ENCODE peak calls at places on chromosomes 12 and 14, in ten cellular contexts. O is adrenal gland; I is right cardiac atrium; H is PC-3; W is spleen; T is tibial nerve; E is HCT116; N is A549; K is CD4-positive, CD25-positive, alpha-beta regulatory T cell; C is heart right ventricle. S is an unnamed sample.

GRCh38 chr14:99930420-99931274 is 134.6 kb upstream of the EVL start:
- DNase-seq in O (no peak), I (no peak), H (peak; percentile 41), W (no peak), T (peak; percentile 44), E (no peak), N (no peak), K (no peak), C (no peak), S (no peak)

GRCh38 chr12:9184276-9184675 is 23.9 kb downstream of the PZP start:
- DNase-seq in O (no peak), I (no peak), H (no peak), W (no peak), T (no peak), E (no peak), N (no peak), K (no peak), C (no peak), S (no peak)

GRCh38 chr12:93979189-93979588 is 169.2 kb upstream of the PLXNC1 start:
- DNase-seq in O (no peak), I (no peak), H (peak; percentile 65), W (no peak), T (no peak), E (peak; percentile 28), N (no peak), K (no peak), C (peak; percentile 19), S (no peak)

GRCh38 chr14:64844272-64844671 is 35.4 kb downstream of the SPTB start:
- DNase-seq in O (no peak), I (no peak), H (no peak), W (no peak), T (no peak), E (no peak), N (no peak), K (no peak), C (no peak), S (no peak)

GRCh38 chr12:108642269-108642870 is 8.7 kb upstream of the SELPLG start:
- DNase-seq in O (no peak), I (no peak), H (no peak), W (peak; percentile 50), T (no peak), E (no peak), N (no peak), K (no peak), C (no peak), S (peak; percentile 59)

GRCh38 chr12:50932787-50933280 is 19.5 kb upstream of the HIGD1C start:
- DNase-seq in O (no peak), I (no peak), H (no peak), W (no peak), T (no peak), E (no peak), N (no peak), K (no peak), C (no peak), S (no peak)

GRCh38 chr12:5258498-5258897 is 173.4 kb upstream of the NTF3 start:
- DNase-seq in O (no peak), I (peak; percentile 33), H (no peak), W (no peak), T (peak; percentile 29), E (no peak), N (no peak), K (no peak), C (no peak), S (no peak)

GRCh38 chr12:16347391-16348298 is at the start of gene MGST1:
- DNase-seq in O (peak; percentile 88), I (peak; percentile 76), H (peak; percentile 73), W (peak; percentile 88), T (peak; percentile 36), E (peak; percentile 57), N (peak; percentile 38), K (no peak), C (peak; percentile 29), S (no peak)

DNA sequence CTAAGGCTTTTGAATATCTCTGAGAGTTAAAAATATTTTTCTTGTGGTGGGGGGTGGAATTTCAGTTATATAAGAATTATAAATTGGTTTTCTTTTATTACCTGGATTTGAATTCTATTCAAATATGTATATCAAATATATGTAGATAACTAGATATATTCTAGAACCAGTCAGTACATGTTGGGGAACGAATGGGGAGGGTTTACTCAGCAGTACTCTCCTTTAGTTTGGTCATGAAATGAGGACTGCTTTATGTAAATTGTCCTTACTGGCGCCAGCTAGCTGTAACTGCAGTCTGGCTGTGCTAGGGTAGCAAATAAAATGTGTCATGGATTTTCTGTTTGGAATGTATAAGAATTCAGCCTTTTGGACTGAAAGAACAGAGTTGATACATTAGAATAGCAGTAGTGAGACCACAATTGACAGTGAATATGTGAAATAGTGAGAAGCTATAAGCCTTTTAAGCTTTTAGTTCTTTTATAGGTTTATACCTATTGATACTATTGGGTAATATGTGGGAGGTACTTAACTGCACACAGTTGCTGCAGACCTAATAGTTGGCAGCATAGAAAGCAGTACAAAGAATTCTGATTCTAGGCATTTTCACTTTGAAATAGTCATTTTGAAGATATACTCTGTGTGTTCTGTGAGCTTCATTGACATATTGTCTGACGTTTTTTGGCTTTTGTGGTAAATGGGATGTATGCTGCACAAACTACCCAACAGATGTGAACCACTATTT is 29.0 kb downstream of the ATF7IP start:
- DNase-seq in O (peak; percentile 43), I (no peak), H (peak; percentile 53), W (no peak), T (no peak), E (peak; percentile 79), N (peak; percentile 57), K (peak; percentile 18), C (peak; percentile 56), S (peak; percentile 48)
- H3K4me3 ChIP-seq in O (no peak overlapping the region), I (peak overlapping the region; percentile 14), H (no peak overlapping the region), W (no peak overlapping the region), T (no peak overlapping the region), E (peak overlapping the region; percentile 15), N (peak overlapping the region; percentile 19), K (peak overlapping the region; percentile 78), C (no peak overlapping the region), S (no peak overlapping the region)

GRCh38 chr12:121520586-121521086 is 60.2 kb downstream of the KDM2B start:
- DNase-seq in O (no peak), I (no peak), H (no peak), W (no peak), T (no peak), E (no peak), N (no peak), K (no peak), C (peak; percentile 22), S (no peak)

GRCh38 chr12:121520119-121520518 is 60.7 kb downstream of the KDM2B start:
- DNase-seq in O (no peak), I (no peak), H (no peak), W (no peak), T (no peak), E (no peak), N (no peak), K (no peak), C (no peak), S (no peak)

GRCh38 chr12:121519227-121519626 is 61.6 kb downstream of the KDM2B start:
- DNase-seq in O (no peak), I (no peak), H (no peak), W (no peak), T (no peak), E (no peak), N (no peak), K (no peak), C (no peak), S (no peak)

GRCh38 chr12:121516437-121517011 is 64.3 kb downstream of the KDM2B start:
- DNase-seq in O (no peak), I (no peak), H (no peak), W (no peak), T (no peak), E (no peak), N (no peak), K (no peak), C (no peak), S (no peak)

GRCh38 chr12:121518656-121519055 is 62.2 kb downstream of the KDM2B start:
- DNase-seq in O (no peak), I (no peak), H (no peak), W (no peak), T (no peak), E (no peak), N (no peak), K (no peak), C (no peak), S (no peak)
- H3K4me1 ChIP-seq in O (no peaks in the 10 kb centered on the region), I (no peaks in the 10 kb centered on the region), H (no peaks in the 10 kb centered on the region), W (no peaks in the 10 kb centered on the region), T (peaks cover 17% of the 10 kb centered on the region), E (peaks cover 20% of the 10 kb centered on the region), N (peaks cover 7% of the 10 kb centered on the region), K (peaks cover 9% of the 10 kb centered on the region), C (peaks cover 21% of the 10 kb centered on the region), S (no peaks in the 10 kb centered on the region)

GRCh38 chr14:55105991-55106390 is 23.1 kb upstream of the LGALS3 start:
- DNase-seq in O (no peak), I (no peak), H (no peak), W (peak; percentile 10), T (no peak), E (no peak), N (no peak), K (no peak), C (no peak), S (no peak)

GRCh38 chr14:55109846-55110245 is 19.2 kb upstream of the LGALS3 start:
- DNase-seq in O (no peak), I (no peak), H (no peak), W (no peak), T (no peak), E (no peak), N (no peak), K (no peak), C (no peak), S (no peak)

GRCh38 chr14:55104051-55104954 is 24.7 kb upstream of the LGALS3 start:
- DNase-seq in O (no peak), I (no peak), H (no peak), W (peak; percentile 40), T (no peak), E (no peak), N (no peak), K (no peak), C (no peak), S (no peak)

GRCh38 chr14:55111122-55111705 is 17.8 kb upstream of the LGALS3 start:
- DNase-seq in O (no peak), I (no peak), H (no peak), W (no peak), T (no peak), E (no peak), N (no peak), K (no peak), C (no peak), S (no peak)

DNA sequence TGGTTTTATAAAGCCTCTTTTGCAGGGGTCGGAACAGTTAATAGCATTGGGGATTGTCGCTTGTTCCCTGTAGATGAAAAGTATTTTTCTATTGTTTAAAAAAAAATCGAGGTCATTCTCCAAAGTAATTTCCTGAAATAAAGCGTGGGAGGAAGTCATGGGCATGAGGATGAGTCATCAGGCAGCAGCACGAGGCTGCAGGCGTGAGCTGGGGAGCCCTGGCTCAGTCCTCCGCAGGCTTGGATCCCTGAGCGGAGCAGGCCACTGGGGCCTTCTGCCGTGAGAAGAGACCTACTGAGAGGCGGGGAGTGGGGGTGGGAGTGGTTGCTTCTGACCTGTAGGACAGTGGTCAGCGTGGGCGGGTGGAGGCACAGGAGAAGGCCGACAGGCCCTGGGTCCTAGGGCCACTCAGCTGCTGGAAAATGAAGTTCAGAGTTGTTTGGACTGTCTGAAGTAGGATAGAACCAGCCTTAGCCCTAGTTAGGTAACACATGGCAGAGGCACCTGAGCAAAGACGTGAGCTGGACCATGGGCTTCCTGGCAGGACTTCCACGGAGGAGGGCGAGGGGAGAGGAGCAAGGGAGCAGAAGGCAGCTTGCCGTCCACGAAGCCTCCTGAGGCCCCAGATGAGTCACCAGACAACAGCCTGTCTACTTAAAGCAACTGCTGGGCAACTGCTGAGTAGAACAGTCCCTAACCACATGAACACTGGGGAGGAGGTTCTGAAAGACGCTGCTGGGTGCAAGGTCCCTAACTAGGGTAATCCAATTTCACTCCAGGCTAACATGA is 21.1 kb upstream of the LGALS3 start:
- DNase-seq in O (peak; percentile 97), I (peak; percentile 93), H (peak; percentile 92), W (peak; percentile 90), T (peak; percentile 84), E (peak; percentile 91), N (peak; percentile 71), K (peak; percentile 24), C (peak; percentile 91), S (peak; percentile 90)
- H3K4me3 ChIP-seq in O (no peak overlapping the region), I (no peak overlapping the region), H (no peak overlapping the region), W (no peak overlapping the region), T (no peak overlapping the region), E (peak overlapping the region; percentile 17), N (no peak overlapping the region), K (peak overlapping the region; percentile 30), C (no peak overlapping the region), S (no peak overlapping the region)

DNA sequence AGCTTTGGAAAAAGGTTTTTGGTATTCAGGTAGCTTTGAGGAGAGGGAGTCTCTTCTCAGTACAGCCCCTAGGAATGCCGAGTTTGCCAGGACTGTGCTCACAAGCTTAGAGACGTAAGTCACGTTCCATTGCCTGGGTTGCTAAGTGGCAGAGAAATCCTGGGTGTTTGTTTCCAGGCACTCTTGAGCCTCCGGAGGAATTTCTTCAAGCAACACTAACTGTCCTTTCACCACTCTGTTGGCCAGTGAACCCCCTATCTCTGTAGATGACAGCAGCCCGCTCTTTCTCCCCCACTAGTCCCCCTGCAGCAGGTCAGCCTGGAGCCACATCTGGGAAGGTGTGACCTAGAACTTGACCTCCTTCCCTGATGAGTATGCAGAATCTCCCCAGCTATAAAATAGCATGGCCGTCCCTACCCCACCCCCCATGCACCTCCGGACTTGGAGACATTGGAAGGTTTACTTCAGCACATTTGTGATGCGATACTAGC is 162.7 kb downstream of the ZFP36L1 start:
- DNase-seq in O (no peak), I (no peak), H (no peak), W (no peak), T (no peak), E (no peak), N (no peak), K (no peak), C (no peak), S (no peak)
- H3K4me1 ChIP-seq in O (peaks cover 7% of the 10 kb centered on the region), I (peaks cover 26% of the 10 kb centered on the region), H (peaks cover 9% of the 10 kb centered on the region), W (peaks cover 7% of the 10 kb centered on the region), T (peaks cover 86% of the 10 kb centered on the region), E (peaks cover 25% of the 10 kb centered on the region), N (no peaks in the 10 kb centered on the region), K (peaks cover 16% of the 10 kb centered on the region), C (peaks cover 77% of the 10 kb centered on the region), S (peaks cover 30% of the 10 kb centered on the region)